ENCODE peak calls at places on chromosome 14, in seven cellular contexts. One of them, this sample, is unnamed. For H3K4me1, the result is how much of the 10 kb centered on the place peaks cover.

GRCh38 chr14:40119321-40119720 is 687.1 kb upstream of the FBXO33 start:
- DNase-seq in tibial artery: no peak
- DNase-seq in PC-3: peak
- DNase-seq in adrenal gland: no peak
- DNase-seq in IMR-90: no peak
- DNase-seq in HepG2: no peak
- DNase-seq in pancreas: no peak
- DNase-seq in this sample: no peak

GRCh38 chr14:47365248-47365647 is 310.2 kb downstream of the MDGA2 start:
- DNase-seq in tibial artery: no peak
- DNase-seq in PC-3: no peak
- DNase-seq in adrenal gland: no peak
- DNase-seq in IMR-90: no peak
- DNase-seq in HepG2: no peak
- DNase-seq in pancreas: no peak
- DNase-seq in this sample: peak

GRCh38 chr14:37142835-37143499 is 29.4 kb downstream of the SLC25A21 start:
- DNase-seq in tibial artery: no peak
- DNase-seq in PC-3: peak
- DNase-seq in adrenal gland: no peak
- DNase-seq in IMR-90: peak
- DNase-seq in HepG2: peak
- DNase-seq in pancreas: no peak
- DNase-seq in this sample: no peak

GRCh38 chr14:47674546-47675238 is 713 bp downstream of the MDGA2 start:
- DNase-seq in tibial artery: no peak
- DNase-seq in PC-3: no peak
- DNase-seq in adrenal gland: no peak
- DNase-seq in IMR-90: no peak
- DNase-seq in HepG2: no peak
- DNase-seq in pancreas: no peak
- DNase-seq in this sample: no peak

GRCh38 chr14:77955816-77956796 is 156.2 kb downstream of the ADCK1 start:
- DNase-seq in tibial artery: no peak
- DNase-seq in PC-3: no peak
- DNase-seq in adrenal gland: no peak
- DNase-seq in IMR-90: no peak
- DNase-seq in HepG2: no peak
- DNase-seq in pancreas: no peak
- DNase-seq in this sample: no peak

GRCh38 chr14:72643317-72643801 is 250.5 kb downstream of the DPF3 start:
- DNase-seq in tibial artery: no peak
- DNase-seq in PC-3: peak
- DNase-seq in adrenal gland: peak
- DNase-seq in IMR-90: peak
- DNase-seq in HepG2: no peak
- DNase-seq in pancreas: no peak
- DNase-seq in this sample: peak

GRCh38 chr14:32491413-32492016 is 162.4 kb downstream of the AKAP6 start:
- DNase-seq in tibial artery: no peak
- DNase-seq in PC-3: no peak
- DNase-seq in adrenal gland: no peak
- DNase-seq in IMR-90: no peak
- DNase-seq in HepG2: no peak
- DNase-seq in pancreas: no peak
- DNase-seq in this sample: no peak

GRCh38 chr14:92793709-92794546 is at the start of gene GOLGA5:
- DNase-seq in tibial artery: peak
- DNase-seq in PC-3: peak
- DNase-seq in adrenal gland: peak
- DNase-seq in IMR-90: peak
- DNase-seq in HepG2: peak
- DNase-seq in pancreas: peak
- DNase-seq in this sample: peak

GRCh38 chr14:100149789-100150611 is 9.4 kb downstream of the DEGS2 start:
- DNase-seq in tibial artery: no peak
- DNase-seq in PC-3: peak
- DNase-seq in adrenal gland: no peak
- DNase-seq in IMR-90: no peak
- DNase-seq in HepG2: no peak
- DNase-seq in pancreas: peak
- DNase-seq in this sample: no peak

GRCh38 chr14:56992332-56992820 is 182.1 kb upstream of the OTX2 start:
- DNase-seq in tibial artery: no peak
- DNase-seq in PC-3: no peak
- DNase-seq in adrenal gland: no peak
- DNase-seq in IMR-90: no peak
- DNase-seq in HepG2: no peak
- DNase-seq in pancreas: no peak
- DNase-seq in this sample: no peak

GRCh38 chr14:101968186-101968585 is 3.8 kb downstream of the DYNC1H1 start:
- DNase-seq in tibial artery: no peak
- DNase-seq in PC-3: no peak
- DNase-seq in adrenal gland: no peak
- DNase-seq in IMR-90: no peak
- DNase-seq in HepG2: no peak
- DNase-seq in pancreas: no peak
- DNase-seq in this sample: no peak

GRCh38 chr14:101964297-101965144 is at the start of gene DYNC1H1:
- DNase-seq in tibial artery: peak
- DNase-seq in PC-3: peak
- DNase-seq in adrenal gland: peak
- DNase-seq in IMR-90: peak
- DNase-seq in HepG2: peak
- DNase-seq in pancreas: peak
- DNase-seq in this sample: peak

GRCh38 chr14:101965796-101966718 is 1.7 kb downstream of the DYNC1H1 start:
- DNase-seq in tibial artery: peak
- DNase-seq in PC-3: peak
- DNase-seq in adrenal gland: no peak
- DNase-seq in IMR-90: no peak
- DNase-seq in HepG2: no peak
- DNase-seq in pancreas: no peak
- DNase-seq in this sample: no peak

GRCh38 chr14:101965145-101965531 is 765 bp downstream of the DYNC1H1 start:
- DNase-seq in tibial artery: peak
- DNase-seq in PC-3: peak
- DNase-seq in adrenal gland: peak
- DNase-seq in IMR-90: peak
- DNase-seq in HepG2: peak
- DNase-seq in pancreas: peak
- DNase-seq in this sample: peak

GRCh38 chr14:101966742-101967141 is 2.4 kb downstream of the DYNC1H1 start:
- DNase-seq in tibial artery: no peak
- DNase-seq in PC-3: peak
- DNase-seq in adrenal gland: no peak
- DNase-seq in IMR-90: no peak
- DNase-seq in HepG2: no peak
- DNase-seq in pancreas: no peak
- DNase-seq in this sample: no peak
- H3K4me3 ChIP-seq in tibial artery: no peak
- H3K4me3 ChIP-seq in PC-3: peak
- H3K4me3 ChIP-seq in adrenal gland: no peak
- H3K4me3 ChIP-seq in IMR-90: no peak
- H3K4me3 ChIP-seq in HepG2: peak
- H3K4me3 ChIP-seq in pancreas: no peak
- H3K4me3 ChIP-seq in this sample: no peak

GRCh38 chr14:82113710-82114109 is 580.1 kb upstream of the SEL1L start:
- DNase-seq in tibial artery: no peak
- DNase-seq in PC-3: no peak
- DNase-seq in adrenal gland: no peak
- DNase-seq in IMR-90: no peak
- DNase-seq in HepG2: no peak
- DNase-seq in pancreas: no peak
- DNase-seq in this sample: no peak
- H3K4me1 ChIP-seq in tibial artery: under half
- H3K4me1 ChIP-seq in PC-3: under half
- H3K4me1 ChIP-seq in adrenal gland: under half
- H3K4me1 ChIP-seq in IMR-90: under half
- H3K4me1 ChIP-seq in HepG2: under half
- H3K4me1 ChIP-seq in pancreas: under half
- H3K4me1 ChIP-seq in this sample: under half

DNA sequence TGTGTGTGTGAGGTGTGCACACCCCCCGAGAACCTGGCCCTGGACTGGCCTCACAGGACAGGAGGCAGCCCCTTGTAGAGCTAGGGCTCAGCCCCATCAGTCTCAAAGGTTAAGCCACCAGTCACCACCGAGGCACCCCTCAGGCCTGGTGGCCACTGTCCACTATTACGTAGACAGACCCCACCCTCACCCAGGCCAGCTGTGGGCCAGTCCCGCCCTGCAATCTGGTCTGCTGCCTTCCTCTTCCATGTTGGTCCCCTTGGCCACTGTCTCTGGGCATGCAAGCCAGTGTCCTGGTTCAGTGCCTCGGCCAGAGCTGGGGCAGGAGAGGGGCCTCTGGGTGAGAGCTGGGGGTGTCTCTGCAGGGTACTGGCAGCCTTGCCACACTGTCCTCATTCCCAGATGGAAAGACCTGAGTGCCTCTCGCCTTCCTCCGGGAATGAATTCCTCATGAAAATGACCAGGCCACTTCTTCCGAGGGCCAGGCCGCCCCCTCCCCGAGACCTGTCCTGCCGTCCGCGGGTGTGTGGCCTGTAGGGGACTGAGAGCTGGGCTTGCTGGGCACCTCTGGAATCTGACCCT is 897 bp upstream of the TEX22 start:
- DNase-seq in tibial artery: no peak
- DNase-seq in PC-3: no peak
- DNase-seq in adrenal gland: peak
- DNase-seq in IMR-90: no peak
- DNase-seq in HepG2: no peak
- DNase-seq in pancreas: peak
- DNase-seq in this sample: peak
- H3K4me3 ChIP-seq in tibial artery: peak
- H3K4me3 ChIP-seq in PC-3: peak
- H3K4me3 ChIP-seq in adrenal gland: peak
- H3K4me3 ChIP-seq in IMR-90: no peak
- H3K4me3 ChIP-seq in HepG2: no peak
- H3K4me3 ChIP-seq in pancreas: peak
- H3K4me3 ChIP-seq in this sample: peak

GRCh38 chr14:64201296-64201695 is 92.9 kb downstream of the ESR2 start:
- DNase-seq in tibial artery: no peak
- DNase-seq in PC-3: no peak
- DNase-seq in adrenal gland: no peak
- DNase-seq in IMR-90: no peak
- DNase-seq in HepG2: no peak
- DNase-seq in pancreas: no peak
- DNase-seq in this sample: no peak
- H3K4me1 ChIP-seq in tibial artery: under half
- H3K4me1 ChIP-seq in PC-3: under half
- H3K4me1 ChIP-seq in adrenal gland: under half
- H3K4me1 ChIP-seq in IMR-90: under half
- H3K4me1 ChIP-seq in HepG2: under half
- H3K4me1 ChIP-seq in pancreas: half or more
- H3K4me1 ChIP-seq in this sample: under half

GRCh38 chr14:104530651-104531050 is 48.9 kb upstream of the C14orf180 start:
- DNase-seq in tibial artery: no peak
- DNase-seq in PC-3: no peak
- DNase-seq in adrenal gland: no peak
- DNase-seq in IMR-90: no peak
- DNase-seq in HepG2: no peak
- DNase-seq in pancreas: no peak
- DNase-seq in this sample: no peak

GRCh38 chr14:104526723-104527645 is 52.6 kb upstream of the C14orf180 start:
- DNase-seq in tibial artery: no peak
- DNase-seq in PC-3: no peak
- DNase-seq in adrenal gland: no peak
- DNase-seq in IMR-90: no peak
- DNase-seq in HepG2: no peak
- DNase-seq in pancreas: no peak
- DNase-seq in this sample: no peak

GRCh38 chr14:104531421-104532190 is 48.0 kb upstream of the C14orf180 start:
- DNase-seq in tibial artery: peak
- DNase-seq in PC-3: no peak
- DNase-seq in adrenal gland: no peak
- DNase-seq in IMR-90: no peak
- DNase-seq in HepG2: no peak
- DNase-seq in pancreas: no peak
- DNase-seq in this sample: no peak

GRCh38 chr14:104527857-104528459 is 51.6 kb upstream of the C14orf180 start:
- DNase-seq in tibial artery: no peak
- DNase-seq in PC-3: no peak
- DNase-seq in adrenal gland: no peak
- DNase-seq in IMR-90: no peak
- DNase-seq in HepG2: no peak
- DNase-seq in pancreas: no peak
- DNase-seq in this sample: no peak

DNA sequence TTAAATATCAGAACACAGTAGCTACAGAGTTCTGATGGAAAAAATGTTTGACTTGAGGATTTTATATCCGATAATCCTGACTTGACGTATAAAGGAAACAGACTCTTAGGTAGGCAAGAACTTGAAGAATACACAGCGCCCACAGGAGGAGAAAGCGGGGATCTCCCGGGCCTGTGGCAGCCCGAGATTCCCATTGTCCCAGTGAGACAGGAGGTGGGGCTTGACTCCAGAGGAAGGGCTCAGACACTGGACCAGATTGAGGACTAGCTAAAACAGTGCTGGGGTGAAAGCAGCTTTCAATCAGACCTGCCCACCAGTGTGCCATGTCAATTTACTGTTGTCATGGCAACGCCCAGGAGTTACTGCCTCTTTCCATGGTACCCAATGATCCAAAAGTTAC is 51.1 kb upstream of the C14orf180 start:
- DNase-seq in tibial artery: no peak
- DNase-seq in PC-3: no peak
- DNase-seq in adrenal gland: no peak
- DNase-seq in IMR-90: no peak
- DNase-seq in HepG2: no peak
- DNase-seq in pancreas: no peak
- DNase-seq in this sample: no peak
- H3K4me3 ChIP-seq in tibial artery: no peak
- H3K4me3 ChIP-seq in PC-3: no peak
- H3K4me3 ChIP-seq in adrenal gland: no peak
- H3K4me3 ChIP-seq in IMR-90: no peak
- H3K4me3 ChIP-seq in HepG2: no peak
- H3K4me3 ChIP-seq in pancreas: no peak
- H3K4me3 ChIP-seq in this sample: no peak

GRCh38 chr14:76343386-76343785 is 32.6 kb upstream of the ESRRB start:
- DNase-seq in tibial artery: no peak
- DNase-seq in PC-3: no peak
- DNase-seq in adrenal gland: no peak
- DNase-seq in IMR-90: no peak
- DNase-seq in HepG2: no peak
- DNase-seq in pancreas: no peak
- DNase-seq in this sample: no peak
- H3K4me1 ChIP-seq in tibial artery: under half
- H3K4me1 ChIP-seq in PC-3: under half
- H3K4me1 ChIP-seq in adrenal gland: under half
- H3K4me1 ChIP-seq in IMR-90: under half
- H3K4me1 ChIP-seq in HepG2: under half
- H3K4me1 ChIP-seq in pancreas: under half
- H3K4me1 ChIP-seq in this sample: under half

GRCh38 chr14:66088661-66089060 is 397.5 kb upstream of the CCDC196 start:
- DNase-seq in tibial artery: no peak
- DNase-seq in PC-3: no peak
- DNase-seq in adrenal gland: no peak
- DNase-seq in IMR-90: no peak
- DNase-seq in HepG2: no peak
- DNase-seq in pancreas: no peak
- DNase-seq in this sample: no peak
- H3K4me3 ChIP-seq in tibial artery: no peak
- H3K4me3 ChIP-seq in PC-3: no peak
- H3K4me3 ChIP-seq in adrenal gland: no peak
- H3K4me3 ChIP-seq in IMR-90: no peak
- H3K4me3 ChIP-seq in HepG2: no peak
- H3K4me3 ChIP-seq in pancreas: no peak
- H3K4me3 ChIP-seq in this sample: no peak